ENCODE peak calls at places on chromosomes 7 and 10, in eight cellular contexts. S is fibroblast of the aortic adventitia, I is cardiac muscle cell, D is colonic mucosa, E is heart right ventricle, C is pancreas, F is dorsolateral prefrontal cortex, R is stomach. L is an unnamed sample.

GRCh38 chr7:7765422-7765821 is 47.0 kb upstream of the RPA3 start:
- DNase-seq in S (no peak), I (no peak), D (no peak), E (no peak), C (no peak), F (no peak), R (no peak), L (no peak)

GRCh38 chr7:516606-517456 is 2.8 kb downstream of the PDGFA start:
- DNase-seq in S (peak), I (peak), D (peak), E (no peak), C (peak), F (peak), R (peak), L (no peak)

GRCh38 chr10:131874991-131875451 is 25.8 kb upstream of the PPP2R2D start:
- DNase-seq in S (peak), I (peak), D (peak), E (peak), C (peak), F (peak), R (peak), L (no peak)

GRCh38 chr7:7883394-7883793 is 85.2 kb upstream of the GLCCI1 start:
- DNase-seq in S (no peak), I (no peak), D (no peak), E (no peak), C (no peak), F (no peak), R (no peak), L (no peak)

GRCh38 chr7:131726680-131727079 is 170.3 kb upstream of the PODXL start:
- DNase-seq in S (no peak), I (no peak), D (no peak), E (no peak), C (no peak), F (no peak), R (no peak), L (peak)

GRCh38 chr7:106840342-106840741 is 24.7 kb upstream of the PIK3CG start:
- DNase-seq in S (peak), I (peak), D (no peak), E (no peak), C (no peak), F (no peak), R (no peak), L (no peak)

GRCh38 chr7:145643981-145644380 is 472.6 kb upstream of the CNTNAP2 start:
- DNase-seq in S (no peak), I (no peak), D (no peak), E (no peak), C (no peak), F (no peak), R (no peak), L (no peak)

GRCh38 chr7:74023037-74023436 is 4.9 kb upstream of the ELN start:
- DNase-seq in S (peak), I (peak), D (no peak), E (no peak), C (no peak), F (no peak), R (peak), L (peak)

GRCh38 chr10:79067241-79068202 is 1.2 kb upstream of the ZMIZ1 start:
- DNase-seq in S (peak), I (peak), D (peak), E (peak), C (peak), F (peak), R (peak), L (peak)
- TF ChIP-seq CTCF in S (peak), I (peak), D (no peak), E (peak), C (no peak), F (no peak), R (peak), L (no peak)

GRCh38 chr10:117134084-117135025 is 3.7 kb downstream of the VAX1 start:
- DNase-seq in S (no peak), I (no peak), D (no peak), E (no peak), C (no peak), F (no peak), R (no peak), L (no peak)
- H3K4me3 ChIP-seq in S (no peak), I (peak), D (peak), E (no peak), C (no peak), F (peak), R (peak), L (peak)

GRCh38 chr10:3068201-3068967 is 1.0 kb downstream of the PFKP start:
- DNase-seq in S (peak), I (peak), D (peak), E (peak), C (peak), F (peak), R (peak), L (no peak)
- TF ChIP-seq CTCF in S (peak), I (peak), D (peak), E (peak), C (no peak), F (no peak), R (peak), L (no peak)

DNA sequence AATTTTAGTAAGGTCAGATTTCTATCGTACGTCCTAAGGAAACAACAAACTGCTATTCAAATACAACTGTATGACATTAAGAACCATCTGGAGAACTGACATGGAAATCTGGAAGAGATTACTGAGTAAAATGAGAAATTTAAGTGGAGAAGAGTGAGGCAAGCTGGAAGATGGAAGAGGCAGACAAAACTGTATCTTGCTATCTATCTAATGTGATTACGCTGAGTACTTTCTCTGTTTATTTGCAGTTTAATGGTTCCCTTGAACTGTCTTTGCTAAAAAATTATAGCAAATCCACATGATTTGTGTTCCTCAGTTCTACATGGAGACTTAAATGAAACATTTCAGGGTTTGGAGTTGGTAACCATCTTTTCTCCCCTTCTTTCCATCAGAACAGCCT is 927.1 kb upstream of the MBL2 start:
- DNase-seq in S (no peak), I (no peak), D (no peak), E (no peak), C (no peak), F (no peak), R (no peak), L (no peak)
- H3K4me3 ChIP-seq in S (no peak), I (no peak), D (no peak), E (no peak), C (no peak), F (no peak), R (no peak), L (no peak)

GRCh38 chr10:81920213-81920829 is 45.3 kb downstream of the NRG3 start:
- DNase-seq in S (no peak), I (no peak), D (no peak), E (no peak), C (no peak), F (no peak), R (no peak), L (no peak)
- TF ChIP-seq CTCF in S (no peak), I (peak), D (peak), E (no peak), C (peak), F (peak), R (peak), L (no peak)

DNA sequence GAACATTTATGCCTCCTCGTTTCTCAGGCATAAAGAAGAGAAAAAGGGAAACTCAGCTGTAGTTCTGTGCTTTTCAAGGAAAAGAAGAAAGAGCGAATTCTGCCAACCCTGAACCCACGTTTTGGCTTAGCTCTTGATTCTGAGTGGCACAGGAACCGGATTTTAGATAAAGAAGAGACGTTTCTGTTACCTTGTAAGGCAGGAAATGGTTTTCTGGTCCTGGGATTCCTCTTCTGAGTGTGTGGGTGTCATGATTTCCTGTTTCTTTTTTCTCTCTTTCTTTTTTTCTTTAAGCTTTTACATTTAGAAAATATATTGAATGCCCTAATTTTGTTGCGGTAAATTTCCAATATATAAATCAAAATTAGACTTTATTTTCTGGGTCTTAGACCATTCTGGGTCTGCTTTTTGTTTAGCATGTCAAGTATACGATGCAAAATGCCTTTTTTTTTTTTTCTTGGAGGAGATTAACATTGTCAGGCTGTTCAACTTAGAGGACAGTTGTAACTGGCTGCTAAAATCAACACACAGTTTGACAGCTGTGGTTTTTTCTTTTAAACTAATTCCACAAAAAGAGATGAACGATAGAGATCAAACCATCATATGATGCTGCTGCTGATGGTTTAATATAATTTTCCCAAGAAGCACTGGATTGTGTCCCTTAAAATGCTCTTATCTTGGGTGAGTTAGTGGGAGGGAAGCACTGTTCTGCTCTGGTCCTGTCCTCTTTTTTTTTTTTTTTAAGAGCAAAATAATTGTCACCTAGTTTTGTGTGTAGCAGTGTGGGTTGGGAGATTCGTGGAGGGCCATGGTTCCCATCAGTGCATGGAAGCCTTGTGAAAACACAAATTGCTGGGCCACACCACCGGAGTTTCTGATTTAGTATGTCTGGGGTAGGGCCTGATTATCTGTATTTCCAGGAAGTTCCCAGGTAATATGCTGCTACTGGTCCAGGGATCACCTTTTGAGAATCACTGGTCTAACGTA is 190.9 kb downstream of the GATA3 start:
- DNase-seq in S (no peak), I (peak), D (no peak), E (no peak), C (no peak), F (no peak), R (no peak), L (no peak)
- H3K4me3 ChIP-seq in S (no peak), I (no peak), D (no peak), E (no peak), C (no peak), F (no peak), R (no peak), L (no peak)

GRCh38 chr7:151432658-151433521 is 7.1 kb downstream of the CRYGN start:
- DNase-seq in S (no peak), I (no peak), D (no peak), E (no peak), C (no peak), F (no peak), R (no peak), L (no peak)
- TF ChIP-seq CTCF in S (peak), I (peak), D (no peak), E (no peak), C (no peak), F (no peak), R (peak), L (no peak)

GRCh38 chr10:99995713-99996112 is 14.0 kb downstream of the DNMBP start:
- DNase-seq in S (no peak), I (no peak), D (no peak), E (no peak), C (no peak), F (no peak), R (no peak), L (no peak)

GRCh38 chr10:99994801-99995200 is 14.9 kb downstream of the DNMBP start:
- DNase-seq in S (no peak), I (no peak), D (no peak), E (no peak), C (no peak), F (no peak), R (no peak), L (no peak)

GRCh38 chr10:100000109-100000502 is 9.6 kb downstream of the DNMBP start:
- DNase-seq in S (no peak), I (no peak), D (no peak), E (no peak), C (no peak), F (no peak), R (no peak), L (no peak)

GRCh38 chr10:99996934-99997648 is 12.7 kb downstream of the DNMBP start:
- DNase-seq in S (peak), I (no peak), D (no peak), E (peak), C (no peak), F (no peak), R (no peak), L (no peak)

GRCh38 chr10:99999319-100000108 is 10.2 kb downstream of the DNMBP start:
- DNase-seq in S (no peak), I (no peak), D (no peak), E (no peak), C (no peak), F (no peak), R (no peak), L (no peak)
- H3K4me3 ChIP-seq in S (no peak), I (no peak), D (no peak), E (no peak), C (no peak), F (no peak), R (no peak), L (no peak)

L was measured in coronary artery.